ENCODE peak calls at places on chromosomes 4 and X, in four cellular contexts. V is IMR-90, G is SK-N-SH, D is endodermal cell. S is an unnamed sample.

GRCh38 chrX:46628406-46629371 is 55.1 kb downstream of the CHST7 start:
- DNase-seq in V (peak), G (no peak), D (no peak), S (peak)

GRCh38 chrX:48531359-48531954 is 8.1 kb upstream of the TBC1D25 start:
- DNase-seq in V (peak), G (no peak), D (no peak), S (peak)

GRCh38 chr4:180960758-180961401 is 1282.3 kb upstream of the TENM3 start:
- DNase-seq in V (no peak), G (peak), D (no peak), S (peak)

GRCh38 chrX:41946230-41946629 is 22.9 kb upstream of the CASK start:
- DNase-seq in V (no peak), G (no peak), D (no peak), S (no peak)

GRCh38 chr4:138051157-138051556 is 191.0 kb downstream of the SLC7A11 start:
- DNase-seq in V (peak), G (no peak), D (no peak), S (peak)

GRCh38 chr4:119627267-119628190 is 1.1 kb downstream of the PDE5A start:
- DNase-seq in V (peak), G (peak), D (peak), S (peak)

GRCh38 chrX:102835504-102836146 is 101.4 kb upstream of the RAB40AL start:
- DNase-seq in V (peak), G (no peak), D (peak), S (peak)

GRCh38 chr4:15400276-15400675 is 27.6 kb upstream of the C1QTNF7 start:
- DNase-seq in V (no peak), G (no peak), D (no peak), S (no peak)

GRCh38 chr4:147970003-147970402 is 238.1 kb downstream of the ARHGAP10 start:
- DNase-seq in V (no peak), G (no peak), D (no peak), S (no peak)
- H3K9ac ChIP-seq in V (no peak), G (no peak), D (no peak), S (no peak)

DNA sequence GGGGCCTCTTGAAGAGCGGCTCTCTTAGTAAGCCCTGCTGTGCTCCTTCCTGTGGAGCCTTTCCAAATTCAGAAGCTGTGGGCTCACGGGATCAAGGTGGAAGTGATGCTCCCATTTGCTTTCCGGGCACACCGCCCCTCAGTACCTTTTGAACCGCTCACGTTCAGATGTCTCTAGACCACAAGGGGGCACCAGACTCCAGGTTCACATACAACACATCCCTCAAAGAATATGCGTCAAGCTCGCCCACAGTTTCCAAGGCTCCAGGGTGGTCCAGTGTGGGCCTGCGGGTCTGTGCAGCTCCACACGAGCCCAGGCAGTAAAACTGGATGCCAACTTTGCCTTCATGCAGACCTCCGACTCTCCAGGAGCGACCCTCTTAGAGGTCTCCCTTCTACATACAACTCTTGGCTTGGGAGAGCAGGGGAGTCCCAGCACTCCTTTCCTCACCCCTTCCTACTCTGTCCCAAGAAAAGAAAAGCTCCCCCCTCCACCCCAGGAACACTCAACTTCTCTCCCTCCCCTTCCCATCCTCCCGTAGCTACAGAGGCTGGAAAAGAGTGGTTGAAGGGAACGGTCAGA is 11.0 kb downstream of the SUPT20HL1 start:
- DNase-seq in V (peak), G (peak), D (peak), S (peak)
- H3K9ac ChIP-seq in V (no peak), G (no peak), D (no peak), S (no peak)

GRCh38 chrX:118348186-118348810 is 2.4 kb downstream of the WDR44 start:
- DNase-seq in V (no peak), G (no peak), D (no peak), S (no peak)
- H3K9ac ChIP-seq in V (peak), G (peak), D (peak), S (no peak)

GRCh38 chr4:122783301-122784215 is 43.1 kb upstream of the FGF2 start:
- DNase-seq in V (peak), G (no peak), D (peak), S (peak)

GRCh38 chr4:122788935-122789334 is 37.7 kb upstream of the FGF2 start:
- DNase-seq in V (no peak), G (no peak), D (no peak), S (no peak)

GRCh38 chr4:122785099-122785498 is 41.5 kb upstream of the FGF2 start:
- DNase-seq in V (no peak), G (no peak), D (no peak), S (no peak)

GRCh38 chr4:122787940-122788339 is 38.7 kb upstream of the FGF2 start:
- DNase-seq in V (no peak), G (no peak), D (no peak), S (no peak)

GRCh38 chr4:122784261-122784660 is 42.4 kb upstream of the FGF2 start:
- DNase-seq in V (no peak), G (no peak), D (no peak), S (no peak)
- H3K9ac ChIP-seq in V (no peak), G (peak), D (no peak), S (no peak)

GRCh38 chr4:185341841-185342240 is 53.9 kb downstream of the LRP2BP start:
- DNase-seq in V (no peak), G (no peak), D (no peak), S (no peak)
- H3K9ac ChIP-seq in V (no peak), G (no peak), D (no peak), S (no peak)

GRCh38 chr4:1204828-1205591 is 32.6 kb upstream of the SPON2 start:
- DNase-seq in V (no peak), G (peak), D (peak), S (no peak)
- H3K9ac ChIP-seq in V (no peak), G (no peak), D (no peak), S (no peak)

DNA sequence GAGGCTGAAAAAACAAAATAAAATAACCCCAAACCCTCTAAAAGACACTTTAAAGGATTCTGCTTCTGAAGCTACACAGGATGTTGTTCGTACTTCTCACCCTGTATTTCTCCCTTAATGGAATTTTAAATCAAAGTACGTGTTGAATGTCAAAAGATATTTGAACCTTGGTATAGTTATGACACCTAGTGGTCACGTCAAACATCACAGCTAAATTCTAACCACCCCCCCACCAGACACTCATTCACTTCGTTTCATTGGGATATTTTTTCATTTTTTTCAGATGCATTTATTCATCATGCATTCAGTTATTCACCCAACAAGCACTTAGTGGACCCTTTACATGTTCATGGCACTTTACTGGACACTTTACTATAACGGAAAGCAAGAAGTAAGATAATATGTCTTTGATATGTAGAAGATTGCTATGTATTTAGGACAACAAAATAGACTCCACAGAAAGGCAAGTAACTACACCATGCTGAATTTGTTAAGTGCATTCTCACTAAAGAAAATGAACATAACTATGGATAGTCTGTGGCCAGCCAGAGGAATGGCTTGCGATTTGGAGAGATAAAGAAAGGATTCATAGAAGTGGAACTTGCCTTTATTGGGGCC is 62.5 kb upstream of the GPR174 start:
- DNase-seq in V (peak), G (peak), D (no peak), S (peak)
- H3K9ac ChIP-seq in V (no peak), G (no peak), D (no peak), S (no peak)

DNA sequence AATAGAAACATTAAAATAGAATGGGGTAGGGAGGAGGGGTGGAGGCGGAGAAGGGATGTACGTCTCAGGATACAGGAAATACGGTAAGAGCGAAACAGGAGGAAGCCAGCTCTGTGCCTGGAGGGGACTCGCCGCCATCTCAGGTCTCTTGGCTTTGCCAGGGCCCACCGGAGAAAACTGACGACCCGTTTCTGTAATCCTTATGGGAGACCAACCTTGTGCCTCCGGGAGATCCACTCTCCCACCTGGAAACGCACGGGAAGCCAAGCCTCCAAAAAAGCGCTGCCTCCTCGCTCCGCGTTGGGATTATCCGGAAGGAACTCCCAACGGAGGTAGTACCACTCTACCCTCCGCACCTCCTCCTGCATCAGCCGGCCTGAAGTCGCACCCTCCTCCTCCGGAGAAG is at the start of gene NBDY:
- DNase-seq in V (peak), G (peak), D (peak), S (peak)
- H3K9ac ChIP-seq in V (peak), G (peak), D (peak), S (peak)

DNA sequence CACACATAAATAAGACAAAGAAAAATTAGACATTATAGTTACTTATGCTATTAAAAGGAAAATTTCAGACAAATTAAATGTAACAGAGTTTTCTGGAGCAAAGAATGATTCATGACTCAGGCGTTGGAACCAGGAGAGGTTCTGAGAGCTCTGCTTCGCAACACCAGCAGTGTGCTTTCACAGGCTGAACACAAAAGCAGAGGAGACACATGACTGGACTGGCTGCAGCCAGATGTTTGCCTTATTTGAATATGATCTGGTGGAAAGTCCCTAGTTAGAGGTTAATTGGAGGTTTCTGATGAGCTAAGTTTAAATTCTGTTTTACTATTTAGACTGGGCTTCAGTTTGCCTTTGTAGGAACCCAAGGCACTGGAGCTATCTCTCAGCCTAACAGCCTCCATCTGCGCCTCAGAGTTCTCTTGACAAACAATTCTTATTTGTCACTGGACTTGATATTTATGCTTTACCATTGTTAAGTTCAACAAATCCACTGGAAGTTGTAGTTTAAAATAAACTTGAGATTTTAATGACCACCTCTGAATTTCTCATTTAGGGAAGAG is 16.2 kb downstream of the BOD1L1 start:
- DNase-seq in V (peak), G (no peak), D (no peak), S (peak)
- H3K9ac ChIP-seq in V (no peak), G (no peak), D (no peak), S (no peak)

S was measured in fibroblast of lung.